ENCODE peak calls at places on chromosome 6, in five cellular contexts. P is K562, O is GM23248, Y is hepatocyte, L is fibroblast of lung. Z is an unnamed sample.

GRCh38 chr6:163490826-163491577 is 76.5 kb downstream of the QKI start:
- DNase-seq in O (peak; percentile 22), P (no peak), L (peak; percentile 82), Y (peak; percentile 50), Z (no peak)

GRCh38 chr6:27893836-27894807 is 18.1 kb downstream of the OR2B2 start:
- DNase-seq in P (peak; percentile 84), L (peak; percentile 94), Y (peak; percentile 94), O (peak; percentile 98), Z (peak; percentile 85)

GRCh38 chr6:84455630-84456029 is 228.2 kb upstream of the CEP162 start:
- DNase-seq in O (peak; percentile 20), L (no peak), Y (no peak), P (no peak), Z (no peak)

GRCh38 chr6:162899148-162899547 is 171.4 kb downstream of the PACRG start:
- DNase-seq in O (no peak), P (no peak), L (peak; percentile 3), Y (no peak), Z (no peak)

GRCh38 chr6:31495580-31495979 is 2.4 kb upstream of the MICB start:
- DNase-seq in L (peak; percentile 57), Y (no peak), P (no peak), O (peak; percentile 63), Z (peak; percentile 53)

GRCh38 chr6:105596284-105596755 is 193.4 kb upstream of the PREP start:
- DNase-seq in Y (peak; percentile 30), L (peak; percentile 99), O (peak; percentile 95), P (no peak), Z (no peak)

GRCh38 chr6:95530176-95530799 is 47.0 kb upstream of the MANEA start:
- DNase-seq in P (no peak), L (no peak), O (no peak), Y (no peak), Z (no peak)

GRCh38 chr6:75183099-75183541 is 22.7 kb downstream of the COL12A1 start:
- DNase-seq in O (peak; percentile 79), P (no peak), L (peak; percentile 52), Y (peak; percentile 7), Z (no peak)

GRCh38 chr6:134173936-134174789 is 121.7 kb upstream of the SLC2A12 start:
- DNase-seq in L (peak; percentile 77), P (peak; percentile 68), Y (peak; percentile 89), O (peak; percentile 86), Z (peak; percentile 74)

GRCh38 chr6:106069478-106069877 is 16.7 kb upstream of the PRDM1 start:
- DNase-seq in Y (peak; percentile 78), L (peak; percentile 89), P (no peak), O (peak; percentile 52), Z (no peak)

GRCh38 chr6:5053038-5053437 is 32.1 kb upstream of the PPP1R3G start:
- DNase-seq in P (no peak), Y (no peak), O (no peak), L (peak; percentile 47), Z (no peak)

GRCh38 chr6:45127185-45127584 is 200.9 kb upstream of the RUNX2 start:
- DNase-seq in P (no peak), Y (no peak), O (no peak), L (no peak), Z (no peak)

GRCh38 chr6:14896475-14896874 is 349.4 kb upstream of the JARID2 start:
- DNase-seq in Y (no peak), L (peak; percentile 26), P (no peak), O (peak; percentile 43), Z (no peak)

GRCh38 chr6:290111-290932 is 2.0 kb upstream of the DUSP22 start:
- DNase-seq in L (no peak), Y (no peak), O (no peak), P (no peak), Z (no peak)

GRCh38 chr6:635233-635632 is 21.7 kb downstream of the HUS1B start:
- DNase-seq in L (no peak), P (no peak), O (no peak), Y (no peak), Z (no peak)

GRCh38 chr6:106099235-106099537 is 13.1 kb downstream of the PRDM1 start:
- DNase-seq in P (no peak), Y (no peak), L (no peak), O (no peak), Z (no peak)

GRCh38 chr6:166494757-166495486 is 91.6 kb downstream of the RAMACL start:
- DNase-seq in Y (no peak), O (no peak), L (no peak), P (no peak), Z (no peak)

GRCh38 chr6:36443498-36443844 is 671 bp downstream of the KCTD20 start:
- DNase-seq in L (no peak), Y (no peak), O (peak; percentile 53), P (no peak), Z (no peak)

GRCh38 chr6:119201486-119201885 is 123.0 kb upstream of the FAM184A start:
- DNase-seq in L (no peak), O (no peak), Y (no peak), P (no peak), Z (no peak)

GRCh38 chr6:74936886-74937285 is 269.0 kb downstream of the COL12A1 start:
- DNase-seq in P (no peak), Y (no peak), O (peak; percentile 82), L (peak; percentile 86), Z (no peak)

GRCh38 chr6:160297310-160297709 is 38.7 kb upstream of the SLC22A2 start:
- DNase-seq in P (no peak), O (no peak), L (no peak), Y (peak; percentile 37), Z (no peak)

GRCh38 chr6:125940691-125941090 is 15.9 kb upstream of the HINT3 start:
- DNase-seq in P (no peak), Y (no peak), L (peak; percentile 50), O (peak; percentile 66), Z (no peak)
- H3K4me2 ChIP-seq in P (no peak overlapping the region), Y (no peak overlapping the region), L (no peak overlapping the region), O (peak overlapping the region; percentile 73), Z (peak overlapping the region; percentile 48)

GRCh38 chr6:56540950-56541600 is 101.6 kb downstream of the DST start:
- DNase-seq in O (peak; percentile 57), P (no peak), Y (peak; percentile 14), L (peak; percentile 31), Z (no peak)

GRCh38 chr6:56541736-56542366 is 100.8 kb downstream of the DST start:
- DNase-seq in Y (no peak), L (no peak), O (no peak), P (no peak), Z (no peak)

GRCh38 chr6:56539503-56540105 is 103.1 kb downstream of the DST start:
- DNase-seq in P (no peak), Y (no peak), L (no peak), O (no peak), Z (no peak)

GRCh38 chr6:56540232-56540631 is 102.5 kb downstream of the DST start:
- DNase-seq in Y (no peak), O (no peak), P (no peak), L (no peak), Z (no peak)

DNA sequence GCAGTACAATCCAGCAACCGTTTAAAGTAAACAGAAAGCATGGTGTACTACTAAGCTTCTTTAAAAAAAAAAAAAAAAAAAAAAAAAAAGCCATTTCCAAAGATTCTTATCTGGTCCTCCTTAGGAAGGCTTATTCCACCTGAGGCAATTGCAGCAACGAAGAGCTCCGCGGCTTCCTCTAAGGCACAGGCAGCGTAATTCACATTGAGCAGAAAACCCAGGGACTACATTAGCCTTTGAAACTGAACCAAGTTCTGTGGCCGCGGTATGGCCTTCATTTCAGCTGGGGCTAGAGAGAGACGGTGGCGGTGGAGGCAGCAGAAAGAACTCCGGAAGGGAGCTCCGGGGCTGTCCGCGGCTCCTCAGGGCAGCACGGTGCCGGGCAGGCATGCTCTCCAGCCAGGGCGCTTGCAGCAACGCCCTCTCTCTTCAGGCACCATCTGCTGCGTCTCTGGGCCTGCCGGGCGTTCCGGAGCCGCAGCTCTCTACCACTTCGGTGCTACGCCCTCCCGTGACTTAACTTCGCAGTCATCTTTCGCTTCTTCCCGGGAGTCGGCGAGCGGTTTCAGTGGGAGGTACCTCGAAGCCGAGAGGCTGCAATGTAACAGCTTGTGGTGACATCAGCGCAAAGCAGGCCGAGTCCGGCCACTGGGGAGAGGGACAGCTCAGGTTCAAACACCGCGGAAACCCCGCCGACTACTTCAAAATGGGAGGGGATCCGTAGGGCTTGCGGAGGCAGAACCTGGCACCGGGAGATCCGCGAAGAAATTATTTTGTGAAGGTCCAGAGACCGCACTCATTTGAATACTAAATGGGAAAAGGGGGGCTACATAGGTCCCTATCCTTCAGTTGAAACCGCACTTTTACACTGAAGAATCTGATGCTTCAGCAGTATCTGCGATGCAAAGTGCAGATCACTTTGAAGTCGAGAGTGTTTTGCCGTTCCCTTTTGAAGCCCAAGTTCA is 100.0 kb downstream of the DST start:
- DNase-seq in O (peak; percentile 99), P (peak; percentile 78), L (peak; percentile 99), Y (peak; percentile 96), Z (peak; percentile 93)
- H3K27ac ChIP-seq in O (peak overlapping the region; percentile 81), P (peak overlapping the region; percentile 96), L (peak overlapping the region; percentile 91), Y (peak overlapping the region; percentile 98), Z (peak overlapping the region; percentile 87)

GRCh38 chr6:30074331-30075093 is 1.1 kb downstream of the RNF39 start:
- DNase-seq in L (no peak), P (no peak), Y (peak; percentile 51), O (peak; percentile 26), Z (no peak)
- TF ChIP-seq EZH2 in L (no peak), P (no peak), Y (no peak), O (no peak), Z (no peak)

DNA sequence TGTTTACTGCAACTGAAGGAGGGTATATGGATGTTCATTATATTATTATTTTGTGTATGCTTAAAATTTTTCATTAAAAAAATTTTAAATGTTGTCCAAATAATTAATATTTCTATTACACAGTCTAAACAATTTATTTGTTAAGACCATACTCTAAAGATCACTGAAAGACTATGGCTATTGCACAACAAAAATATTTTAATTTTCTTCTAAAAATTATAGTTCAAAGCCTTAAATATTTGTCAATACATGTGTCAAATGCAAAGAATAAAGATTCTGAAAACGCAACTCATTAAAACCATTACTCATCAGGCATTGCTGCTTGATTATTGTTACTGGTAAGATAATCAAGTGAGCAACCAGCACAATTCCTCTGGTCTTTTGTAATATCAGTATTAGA is 2.2 kb downstream of the MMS22L start:
- DNase-seq in L (no peak), O (no peak), P (no peak), Y (no peak), Z (no peak)
- H3K4me2 ChIP-seq in L (peak overlapping the region; percentile 7), O (peak overlapping the region; percentile 86), P (peak overlapping the region; percentile 88), Y (peak overlapping the region; percentile 89), Z (peak overlapping the region; percentile 94)

DNA sequence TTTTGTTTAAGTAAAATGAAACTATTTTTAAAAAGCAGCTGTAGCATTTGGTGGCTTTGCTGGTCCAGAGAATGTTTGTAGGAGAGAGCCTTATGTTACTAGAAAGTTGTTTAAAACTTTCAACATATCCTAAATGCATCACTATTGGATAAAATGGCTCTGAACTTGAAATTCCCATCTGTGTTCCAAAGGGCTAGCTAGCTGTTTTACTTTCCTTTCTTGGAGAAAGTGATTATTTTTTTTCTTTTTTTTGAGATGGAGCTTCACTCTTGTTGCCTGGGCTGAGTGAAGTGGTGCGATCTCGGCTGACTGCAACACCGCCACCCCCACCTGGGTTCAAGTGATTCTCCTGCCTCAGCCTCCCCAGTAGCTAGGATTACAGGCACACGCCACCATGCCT is 2.5 kb downstream of the SYNJ2 start:
- DNase-seq in L (no peak), O (no peak), Y (no peak), P (no peak), Z (no peak)
- H3K27ac ChIP-seq in L (peak overlapping the region; percentile 31), O (peak overlapping the region; percentile 49), Y (peak overlapping the region; percentile 85), P (no peak overlapping the region), Z (peak overlapping the region; percentile 89)